ENCODE peak calls at places on chromosomes 13 and 19, in eight cellular contexts. X is left lung, N is adipocyte, E is uterus, R is pancreas, Q is thoracic aorta, S is tibial artery, L is endodermal cell. A is an unnamed sample.
A peak's percentile ranks its signal among the peaks of the same experiment; 100 is the strongest.

GRCh38 chr19:3345850-3346460 is 20.4 kb upstream of the NFIC start:
- DNase-seq in E (peak; percentile 30), Q (no peak), S (no peak), N (no peak), L (no peak), X (no peak), R (no peak), A (peak; percentile 38)

GRCh38 chr19:42532881-42533280 is 4.6 kb upstream of the CEACAM1 start:
- DNase-seq in E (no peak), S (no peak), L (no peak), R (no peak), N (no peak), X (no peak), Q (no peak), A (no peak)

GRCh38 chr19:41114132-41114531 is at the start of gene CYP2F1:
- DNase-seq in R (no peak), X (no peak), Q (no peak), E (no peak), L (no peak), S (peak; percentile 15), N (no peak), A (peak; percentile 38)

GRCh38 chr19:19406878-19407639 is 1.6 kb downstream of the GATAD2A start:
- DNase-seq in R (peak; percentile 41), X (peak; percentile 55), S (no peak), Q (no peak), L (no peak), E (no peak), N (peak; percentile 70), A (no peak)

GRCh38 chr19:45376045-45376724 is 5.8 kb upstream of the ERCC2 start:
- DNase-seq in S (no peak), L (peak; percentile 84), N (peak; percentile 67), Q (no peak), X (peak; percentile 43), E (peak; percentile 64), R (peak; percentile 53), A (peak; percentile 76)

GRCh38 chr19:3115411-3115810 is 20.4 kb upstream of the GNA15 start:
- DNase-seq in S (no peak), E (no peak), N (no peak), X (no peak), L (no peak), Q (no peak), R (no peak), A (peak; percentile 75)

GRCh38 chr13:77544365-77544764 is 8.9 kb downstream of the SCEL start:
- DNase-seq in L (no peak), E (peak; percentile 51), X (peak; percentile 37), R (peak; percentile 27), Q (no peak), S (peak; percentile 68), N (peak; percentile 38), A (peak; percentile 10)

GRCh38 chr19:8083141-8083540 is 30.6 kb downstream of the CCL25 start:
- DNase-seq in X (no peak), R (no peak), S (no peak), N (no peak), Q (no peak), L (peak; percentile 26), E (no peak), A (no peak)

GRCh38 chr13:27083183-27083582 is 88.4 kb downstream of the USP12 start:
- DNase-seq in E (no peak), N (no peak), S (no peak), Q (no peak), L (no peak), X (no peak), R (no peak), A (no peak)

DNA sequence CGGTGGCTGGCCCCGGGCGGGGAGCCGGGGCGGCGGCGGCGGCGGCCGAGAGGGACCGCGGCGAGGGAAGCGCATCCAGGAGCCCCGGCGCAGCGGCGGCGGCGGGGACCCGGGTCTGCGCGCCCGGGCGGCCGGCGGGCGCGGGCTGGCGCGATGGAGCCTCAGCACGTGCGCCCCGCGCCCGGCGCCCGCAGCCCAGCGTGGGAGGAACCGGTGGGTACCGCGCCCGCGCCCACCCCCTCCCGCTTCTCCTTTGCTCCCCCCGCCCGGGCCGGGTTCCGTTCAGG is 7.8 kb upstream of the DGKH start:
- DNase-seq in L (no peak), R (no peak), E (no peak), S (no peak), X (no peak), N (no peak), Q (no peak), A (peak; percentile 76)
- H3K27me3 ChIP-seq in L (peaks cover 38% of the 10 kb centered on the region), R (no peaks in the 10 kb centered on the region), E (no peaks in the 10 kb centered on the region), S (no peaks in the 10 kb centered on the region), X (peaks cover 19% of the 10 kb centered on the region), N (no peaks in the 10 kb centered on the region), Q (no peaks in the 10 kb centered on the region), A (peaks cover 28% of the 10 kb centered on the region)

GRCh38 chr19:39097721-39098120 is 13.6 kb downstream of the ACP7 start:
- DNase-seq in X (no peak), Q (no peak), L (no peak), N (no peak), R (no peak), E (no peak), S (no peak), A (no peak)
- H3K27me3 ChIP-seq in X (peaks cover 52% of the 10 kb centered on the region), Q (no peaks in the 10 kb centered on the region), L (peaks cover 19% of the 10 kb centered on the region), N (no peaks in the 10 kb centered on the region), R (no peaks in the 10 kb centered on the region), E (peaks cover 4% of the 10 kb centered on the region), S (no peaks in the 10 kb centered on the region), A (no peaks in the 10 kb centered on the region)

DNA sequence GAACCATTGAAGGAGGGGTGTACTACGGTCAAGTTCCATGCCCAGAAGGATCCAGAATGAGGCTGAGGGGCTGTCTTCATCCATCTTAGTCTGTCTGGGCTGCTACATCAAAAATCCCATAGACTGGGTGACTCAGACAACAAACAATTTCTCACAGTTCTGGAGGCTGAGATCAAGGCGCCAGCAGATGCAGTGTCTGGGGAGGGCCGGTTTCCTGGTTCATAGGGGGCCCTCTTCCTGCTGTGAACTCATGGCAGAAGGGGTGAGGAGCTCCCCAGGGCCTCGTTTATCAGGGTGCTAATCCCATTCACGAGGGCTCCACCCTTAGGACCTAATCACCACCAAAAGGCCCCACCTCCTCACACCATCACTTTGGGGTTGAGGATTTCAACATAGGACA is 14.7 kb upstream of the KCTD15 start:
- DNase-seq in Q (no peak), S (no peak), E (no peak), X (no peak), R (no peak), L (no peak), N (no peak), A (no peak)
- H3K27me3 ChIP-seq in Q (no peaks in the 10 kb centered on the region), S (no peaks in the 10 kb centered on the region), E (no peaks in the 10 kb centered on the region), X (peaks cover 56% of the 10 kb centered on the region), R (no peaks in the 10 kb centered on the region), L (no peaks in the 10 kb centered on the region), N (peaks cover 79% of the 10 kb centered on the region), A (no peaks in the 10 kb centered on the region)

GRCh38 chr19:46491975-46492682 is 3.5 kb downstream of the PNMA8B start:
- DNase-seq in S (no peak), N (no peak), R (no peak), L (no peak), X (no peak), Q (no peak), E (no peak), A (peak; percentile 62)
- H3K27me3 ChIP-seq in S (no peaks in the 10 kb centered on the region), N (no peaks in the 10 kb centered on the region), R (no peaks in the 10 kb centered on the region), L (peaks cover 73% of the 10 kb centered on the region), X (peaks cover 98% of the 10 kb centered on the region), Q (no peaks in the 10 kb centered on the region), E (no peaks in the 10 kb centered on the region), A (peaks cover 73% of the 10 kb centered on the region)

DNA sequence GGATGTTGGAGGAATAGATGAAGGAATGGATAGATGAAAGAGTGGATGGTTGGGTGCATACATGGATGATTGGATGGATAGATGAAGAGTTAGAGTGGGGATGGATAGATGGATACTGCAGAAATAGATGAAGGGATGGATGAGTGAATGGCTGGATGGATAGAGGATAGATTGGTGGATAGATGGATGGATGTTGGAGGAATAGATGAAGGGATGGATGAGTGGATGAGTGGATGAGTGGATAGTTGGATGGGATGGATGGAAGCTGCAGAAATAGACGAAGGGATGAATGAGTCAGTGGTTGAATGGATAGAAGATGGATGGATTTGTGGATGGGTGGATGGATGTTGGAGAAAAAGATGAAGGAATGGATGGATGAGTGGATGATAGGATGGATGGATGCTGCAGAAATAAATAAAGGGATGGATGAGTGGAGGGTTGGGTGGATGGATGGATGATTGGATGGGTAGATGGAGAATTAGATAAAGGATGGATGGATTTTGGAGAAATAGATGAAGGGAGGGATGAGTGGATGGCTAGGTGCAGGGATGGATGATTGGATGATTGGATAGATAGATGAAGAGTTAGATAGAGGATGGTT is 4.7 kb upstream of the SYT3 start:
- DNase-seq in E (no peak), N (no peak), Q (no peak), S (no peak), L (no peak), X (no peak), R (no peak), A (no peak)
- H3K27me3 ChIP-seq in E (peaks cover 3% of the 10 kb centered on the region), N (peaks cover 22% of the 10 kb centered on the region), Q (no peaks in the 10 kb centered on the region), S (no peaks in the 10 kb centered on the region), L (peaks cover 21% of the 10 kb centered on the region), X (peaks cover 97% of the 10 kb centered on the region), R (peaks cover 7% of the 10 kb centered on the region), A (peaks cover 3% of the 10 kb centered on the region)

DNA sequence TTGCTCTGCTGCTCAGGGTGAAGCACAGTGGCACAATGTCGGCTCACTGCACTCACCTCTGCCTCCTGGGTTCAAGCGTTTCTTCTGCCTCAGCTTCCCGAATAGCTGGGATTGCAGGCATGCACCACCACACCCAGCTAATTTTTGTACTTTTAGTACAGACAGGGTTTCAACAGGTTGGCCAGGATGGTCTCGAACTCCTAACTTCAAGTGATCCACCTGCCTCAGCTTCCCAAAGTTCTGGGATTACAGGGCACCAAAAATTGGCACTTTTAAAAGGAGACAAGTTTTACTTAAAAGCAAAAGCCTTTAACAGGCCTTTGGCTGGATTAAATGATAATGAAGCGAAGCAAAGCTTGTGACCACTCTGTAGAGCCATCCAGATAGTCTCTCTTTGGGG is 12.5 kb upstream of the TSHZ3 start:
- DNase-seq in E (no peak), R (no peak), L (no peak), S (no peak), N (no peak), X (no peak), Q (no peak), A (no peak)
- H3K27me3 ChIP-seq in E (no peaks in the 10 kb centered on the region), R (peaks cover 3% of the 10 kb centered on the region), L (peaks cover 31% of the 10 kb centered on the region), S (no peaks in the 10 kb centered on the region), N (no peaks in the 10 kb centered on the region), X (peaks cover 52% of the 10 kb centered on the region), Q (peaks cover 4% of the 10 kb centered on the region), A (peaks cover 5% of the 10 kb centered on the region)

DNA sequence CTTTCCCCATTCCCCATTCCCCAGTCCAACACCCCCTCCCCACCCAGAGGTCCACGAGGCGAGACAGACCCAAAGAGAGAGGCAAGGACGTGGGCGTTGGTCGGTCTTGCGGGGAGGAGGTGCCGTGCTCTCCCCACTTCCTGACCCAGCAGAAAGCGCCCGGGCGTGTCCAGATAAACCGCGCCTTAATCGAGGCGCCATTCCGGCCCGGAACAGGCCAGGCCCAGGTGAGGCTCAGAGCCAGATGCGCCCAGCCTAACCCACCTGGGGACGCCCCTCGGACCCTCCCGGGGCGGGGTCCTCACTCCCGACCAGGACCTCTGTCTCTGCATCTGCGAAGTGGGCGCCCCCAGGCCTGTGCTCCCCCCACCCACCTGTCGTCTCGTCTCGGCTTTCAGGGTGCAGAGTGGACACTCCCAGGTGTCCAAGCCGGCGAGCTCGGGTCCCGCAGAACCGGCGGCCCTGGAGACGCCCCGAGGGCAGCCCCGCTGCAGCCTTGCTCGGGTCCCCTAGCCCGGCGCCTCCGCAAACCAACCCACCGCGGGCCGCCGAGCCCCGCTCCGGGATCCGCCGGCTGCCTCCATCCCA is 5.1 kb upstream of the ONECUT3 start:
- DNase-seq in N (no peak), R (no peak), S (no peak), L (no peak), Q (no peak), E (no peak), X (no peak), A (peak; percentile 86)
- H3K27me3 ChIP-seq in N (peaks cover 55% of the 10 kb centered on the region), R (peaks cover 16% of the 10 kb centered on the region), S (peaks cover 2% of the 10 kb centered on the region), L (peaks cover 96% of the 10 kb centered on the region), Q (peaks cover 18% of the 10 kb centered on the region), E (peaks cover 71% of the 10 kb centered on the region), X (peaks cover 100% of the 10 kb centered on the region), A (peaks cover 85% of the 10 kb centered on the region)

GRCh38 chr19:47028372-47028672 is 8.7 kb downstream of the NPAS1 start:
- DNase-seq in N (no peak), Q (no peak), S (no peak), X (no peak), R (no peak), E (no peak), L (peak; percentile 77), A (peak; percentile 94)
- H3K27me3 ChIP-seq in N (no peaks in the 10 kb centered on the region), Q (no peaks in the 10 kb centered on the region), S (no peaks in the 10 kb centered on the region), X (peaks cover 97% of the 10 kb centered on the region), R (no peaks in the 10 kb centered on the region), E (peaks cover 43% of the 10 kb centered on the region), L (peaks cover 42% of the 10 kb centered on the region), A (peaks cover 21% of the 10 kb centered on the region)

A was measured in H7.